ENCODE peak calls at places on chromosomes 4 and X, in nine cellular contexts. Z, I, L, S, K, G, R, U and C are unnamed samples.

GRCh38 chr4:121953860-121954259 is 2.0 kb upstream of the TRPC3 start:
- DNase-seq in Z (no peak), I (no peak), L (no peak), S (no peak), K (no peak), G (no peak), R (no peak), U (no peak), C (no peak)

GRCh38 chr4:1499465-1499864 is 93.2 kb upstream of the NKX1-1 start:
- DNase-seq in Z (peak; percentile 4), I (no peak), L (no peak), S (no peak), K (peak; percentile 61), G (no peak), R (no peak), U (no peak), C (no peak)

GRCh38 chr4:7340553-7341433 is 93.9 kb downstream of the PSAPL1 start:
- DNase-seq in Z (no peak), I (peak; percentile 51), L (peak; percentile 21), S (no peak), K (no peak), G (no peak), R (no peak), U (no peak), C (no peak)

GRCh38 chrX:7801706-7802105 is 41.3 kb upstream of the VCX start:
- DNase-seq in Z (no peak), I (no peak), L (no peak), S (no peak), K (no peak), G (no peak), R (no peak), U (no peak), C (no peak)

GRCh38 chrX:105150557-105150956 is 69.9 kb downstream of the TEX13A start:
- DNase-seq in Z (no peak), I (no peak), L (no peak), S (no peak), K (no peak), G (no peak), R (no peak), U (no peak), C (no peak)

GRCh38 chr4:6692806-6693205 is 872 bp upstream of the S100P start:
- DNase-seq in Z (no peak), I (no peak), L (no peak), S (no peak), K (no peak), G (no peak), R (no peak), U (no peak), C (no peak)

GRCh38 chrX:623268-623598 is 7.4 kb upstream of the SHOX start:
- DNase-seq in Z (no peak), I (no peak), L (no peak), S (no peak), K (no peak), G (no peak), R (no peak), U (no peak), C (no peak)

GRCh38 chr4:107711831-107712230 is 8.2 kb downstream of the PAPSS1 start:
- DNase-seq in Z (no peak), I (no peak), L (no peak), S (no peak), K (no peak), G (no peak), R (no peak), U (no peak), C (no peak)

GRCh38 chr4:22531638-22532037 is 15.8 kb upstream of the ADGRA3 start:
- DNase-seq in Z (no peak), I (no peak), L (no peak), S (no peak), K (no peak), G (no peak), R (no peak), U (no peak), C (no peak)

GRCh38 chrX:119093991-119094741 is 21.4 kb downstream of the CT47C1 start:
- DNase-seq in Z (no peak), I (no peak), L (no peak), S (no peak), K (no peak), G (no peak), R (no peak), U (no peak), C (no peak)

GRCh38 chrX:132488819-132489255 is at the start of gene MBNL3:
- DNase-seq in Z (peak; percentile 64), I (peak; percentile 93), L (peak; percentile 40), S (peak; percentile 10), K (peak; percentile 89), G (no peak), R (peak; percentile 54), U (peak; percentile 69), C (no peak)

GRCh38 chr4:81783565-81783964 is 311.9 kb upstream of the RASGEF1B start:
- DNase-seq in Z (no peak), I (no peak), L (no peak), S (no peak), K (no peak), G (no peak), R (no peak), U (no peak), C (no peak)

GRCh38 chr4:153205757-153206156 is 1.5 kb downstream of the TRIM2 start:
- DNase-seq in Z (peak; percentile 62), I (no peak), L (no peak), S (no peak), K (no peak), G (peak; percentile 92), R (peak; percentile 71), U (no peak), C (no peak)

GRCh38 chr4:100086766-100087431 is 103.4 kb downstream of the DDIT4L start:
- DNase-seq in Z (no peak), I (no peak), L (no peak), S (no peak), K (peak; percentile 10), G (no peak), R (no peak), U (no peak), C (no peak)

GRCh38 chr4:70984587-70984986 is 8.9 kb upstream of the DCK start:
- DNase-seq in Z (no peak), I (no peak), L (no peak), S (no peak), K (no peak), G (no peak), R (no peak), U (no peak), C (no peak)

GRCh38 chr4:142473218-142473959 is 372.7 kb downstream of the INPP4B start:
- DNase-seq in Z (peak; percentile 41), I (peak; percentile 76), L (peak; percentile 51), S (no peak), K (no peak), G (no peak), R (peak; percentile 67), U (no peak), C (peak; percentile 34)

GRCh38 chr4:144903953-144904711 is 193.9 kb downstream of the ANAPC10 start:
- DNase-seq in Z (no peak), I (no peak), L (no peak), S (no peak), K (no peak), G (peak; percentile 13), R (no peak), U (no peak), C (no peak)

GRCh38 chr4:2901186-2901585 is 57.5 kb downstream of the ADD1 start:
- DNase-seq in Z (no peak), I (no peak), L (no peak), S (no peak), K (no peak), G (no peak), R (no peak), U (no peak), C (no peak)
- H3K36me3 ChIP-seq in Z (peaks cover 19% of the 10 kb centered on the region), I (peaks cover 89% of the 10 kb centered on the region), L (peaks cover 6% of the 10 kb centered on the region), S (peaks cover 38% of the 10 kb centered on the region), K (peaks cover 85% of the 10 kb centered on the region), G (peaks cover 31% of the 10 kb centered on the region), R (peaks cover 39% of the 10 kb centered on the region), U (peaks cover 3% of the 10 kb centered on the region), C (no peaks in the 10 kb centered on the region)

GRCh38 chr4:54842226-54843055 is 184.7 kb downstream of the KIT start:
- DNase-seq in Z (no peak), I (no peak), L (no peak), S (no peak), K (no peak), G (no peak), R (no peak), U (no peak), C (no peak)
- TF ChIP-seq POLR2A in Z (no peak), I (no peak), L (no peak), S (no peak), K (no peak), G (no peak), R (no peak), U (no peak), C (no peak)

DNA sequence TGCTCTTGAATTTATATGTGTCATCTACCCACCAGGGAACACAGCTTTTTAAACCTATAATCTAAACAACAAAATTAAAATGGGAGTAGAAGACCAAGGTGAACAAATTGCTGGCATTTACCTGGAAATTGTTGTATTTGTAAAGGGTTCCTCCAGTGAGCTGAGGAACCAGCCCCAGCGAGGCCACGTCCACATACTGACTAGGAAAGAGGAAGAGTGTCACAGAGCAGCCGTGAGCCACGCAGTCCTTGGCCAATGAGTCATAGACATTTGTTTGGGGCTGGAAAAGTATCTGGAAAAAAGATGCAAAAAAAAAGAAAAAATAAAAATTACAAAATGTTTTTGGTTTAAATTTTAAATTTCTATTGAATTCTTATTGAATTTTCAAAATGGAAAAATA is 58.7 kb downstream of the METTL14 start:
- DNase-seq in Z (no peak), I (no peak), L (no peak), S (no peak), K (no peak), G (no peak), R (no peak), U (no peak), C (no peak)
- H3K36me3 ChIP-seq in Z (no peaks in the 10 kb centered on the region), I (peaks cover 26% of the 10 kb centered on the region), L (no peaks in the 10 kb centered on the region), S (peaks cover 7% of the 10 kb centered on the region), K (peaks cover 31% of the 10 kb centered on the region), G (peaks cover 10% of the 10 kb centered on the region), R (peaks cover 31% of the 10 kb centered on the region), U (no peaks in the 10 kb centered on the region), C (no peaks in the 10 kb centered on the region)

GRCh38 chr4:74365761-74366160 is 816 bp downstream of the EREG start:
- DNase-seq in Z (peak; percentile 57), I (peak; percentile 59), L (no peak), S (no peak), K (peak; percentile 46), G (no peak), R (peak; percentile 59), U (no peak), C (no peak)

GRCh38 chr4:74362347-74362746 is 2.6 kb upstream of the EREG start:
- DNase-seq in Z (no peak), I (no peak), L (no peak), S (no peak), K (no peak), G (no peak), R (no peak), U (no peak), C (no peak)

GRCh38 chr4:74367656-74368055 is 2.7 kb downstream of the EREG start:
- DNase-seq in Z (no peak), I (no peak), L (no peak), S (no peak), K (no peak), G (no peak), R (no peak), U (no peak), C (no peak)

GRCh38 chr4:74366367-74366891 is 1.5 kb downstream of the EREG start:
- DNase-seq in Z (no peak), I (no peak), L (no peak), S (no peak), K (no peak), G (no peak), R (no peak), U (no peak), C (no peak)

GRCh38 chr4:74364649-74365491 is at the start of gene EREG:
- DNase-seq in Z (peak; percentile 11), I (peak; percentile 84), L (peak; percentile 35), S (no peak), K (peak; percentile 87), G (peak; percentile 74), R (peak; percentile 12), U (no peak), C (no peak)
- TF ChIP-seq POLR2A in Z (no peak), I (no peak), L (no peak), S (no peak), K (no peak), G (peak; percentile 76), R (no peak), U (peak; percentile 40), C (no peak)